ENCODE peak calls at places on chromosomes 16 and 17, in four cellular contexts. One of them, this sample, is unnamed.

GRCh38 chr17:7308625-7309433 is 1.4 kb downstream of the EIF5A start:
- DNase-seq in ovary: peak; percentile 64
- DNase-seq in D721Med: no peak
- DNase-seq in astrocyte of the cerebellum: peak; percentile 68
- DNase-seq in this sample: no peak

GRCh38 chr17:14808425-14808824 is 456.7 kb downstream of the PMP22 start:
- DNase-seq in ovary: no peak
- DNase-seq in D721Med: no peak
- DNase-seq in astrocyte of the cerebellum: no peak
- DNase-seq in this sample: no peak

GRCh38 chr17:68861602-68862001 is 93.6 kb downstream of the ABCA8 start:
- DNase-seq in ovary: no peak
- DNase-seq in D721Med: no peak
- DNase-seq in astrocyte of the cerebellum: no peak
- DNase-seq in this sample: no peak

GRCh38 chr17:6940186-6940649 is 55.6 kb upstream of the ALOX12 start:
- DNase-seq in ovary: no peak
- DNase-seq in D721Med: no peak
- DNase-seq in astrocyte of the cerebellum: no peak
- DNase-seq in this sample: no peak

GRCh38 chr17:41769346-41769862 is 17.1 kb downstream of the JUP start:
- DNase-seq in ovary: no peak
- DNase-seq in D721Med: no peak
- DNase-seq in astrocyte of the cerebellum: no peak
- DNase-seq in this sample: no peak

GRCh38 chr17:41492351-41492750 is 2.6 kb upstream of the KRT36 start:
- DNase-seq in ovary: no peak
- DNase-seq in D721Med: no peak
- DNase-seq in astrocyte of the cerebellum: no peak
- DNase-seq in this sample: no peak

GRCh38 chr17:68437979-68438877 is 19.1 kb downstream of the WIPI1 start:
- DNase-seq in ovary: no peak
- DNase-seq in D721Med: no peak
- DNase-seq in astrocyte of the cerebellum: no peak
- DNase-seq in this sample: no peak

GRCh38 chr17:36014946-36015345 is 2.8 kb downstream of the CCL23 start:
- DNase-seq in ovary: no peak
- DNase-seq in D721Med: no peak
- DNase-seq in astrocyte of the cerebellum: no peak
- DNase-seq in this sample: no peak

DNA sequence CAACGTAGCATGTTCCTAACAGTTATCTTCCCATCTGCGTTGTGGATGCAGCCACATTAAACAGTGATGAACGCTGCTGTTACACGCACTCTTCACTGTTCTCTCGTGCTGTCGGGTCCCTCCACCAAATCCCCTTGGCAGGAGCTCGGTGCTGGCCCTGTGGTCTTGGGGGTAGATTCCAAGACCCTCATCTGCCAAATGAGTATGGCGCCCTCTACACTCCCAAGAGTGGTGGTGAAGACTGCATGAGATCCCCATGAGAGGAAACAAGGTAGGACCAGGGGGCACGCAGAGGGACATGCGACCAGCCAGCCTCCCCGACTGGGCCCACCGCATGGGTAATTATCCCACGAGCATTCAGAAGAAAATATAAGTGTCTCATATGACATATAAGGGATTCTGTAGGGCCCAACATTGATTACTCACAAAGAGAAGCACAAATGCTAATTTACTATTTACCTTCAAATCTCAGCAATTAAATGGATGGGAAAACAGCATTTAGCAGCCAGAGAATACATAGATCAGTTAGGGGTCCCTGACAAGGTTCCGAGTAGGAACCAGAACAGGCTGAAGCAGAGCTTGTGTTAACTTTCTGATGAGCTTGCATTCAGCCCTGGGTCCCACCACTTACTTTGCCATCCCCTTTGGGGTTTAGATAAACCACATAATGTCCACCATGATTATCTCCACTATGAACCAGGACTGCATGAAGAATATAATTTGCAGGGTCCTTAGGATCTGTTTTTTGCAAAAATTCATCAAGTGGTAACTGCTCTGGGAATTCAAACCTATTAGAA is 23.8 kb downstream of the LITAFD start:
- DNase-seq in ovary: no peak
- DNase-seq in D721Med: no peak
- DNase-seq in astrocyte of the cerebellum: no peak
- DNase-seq in this sample: no peak
- TF ChIP-seq CTCF in ovary: no peak
- TF ChIP-seq CTCF in D721Med: peak; percentile 22
- TF ChIP-seq CTCF in astrocyte of the cerebellum: peak; percentile 40
- TF ChIP-seq CTCF in this sample: peak; percentile 26

GRCh38 chr17:82679586-82680465 is 18.7 kb downstream of the RAB40B start:
- DNase-seq in ovary: no peak
- DNase-seq in D721Med: no peak
- DNase-seq in astrocyte of the cerebellum: no peak
- DNase-seq in this sample: no peak
- TF ChIP-seq CTCF in ovary: no peak
- TF ChIP-seq CTCF in D721Med: peak; percentile 6
- TF ChIP-seq CTCF in astrocyte of the cerebellum: no peak
- TF ChIP-seq CTCF in this sample: no peak

GRCh38 chr17:44007346-44008204 is 3.2 kb downstream of the NAGS start:
- DNase-seq in ovary: no peak
- DNase-seq in D721Med: no peak
- DNase-seq in astrocyte of the cerebellum: no peak
- DNase-seq in this sample: no peak

GRCh38 chr17:44005527-44005864 is 1.1 kb downstream of the NAGS start:
- DNase-seq in ovary: no peak
- DNase-seq in D721Med: no peak
- DNase-seq in astrocyte of the cerebellum: no peak
- DNase-seq in this sample: no peak

GRCh38 chr17:44005865-44006580 is 1.6 kb downstream of the NAGS start:
- DNase-seq in ovary: no peak
- DNase-seq in D721Med: no peak
- DNase-seq in astrocyte of the cerebellum: no peak
- DNase-seq in this sample: no peak

GRCh38 chr17:44008205-44008909 is 3.9 kb downstream of the NAGS start:
- DNase-seq in ovary: no peak
- DNase-seq in D721Med: no peak
- DNase-seq in astrocyte of the cerebellum: no peak
- DNase-seq in this sample: no peak

DNA sequence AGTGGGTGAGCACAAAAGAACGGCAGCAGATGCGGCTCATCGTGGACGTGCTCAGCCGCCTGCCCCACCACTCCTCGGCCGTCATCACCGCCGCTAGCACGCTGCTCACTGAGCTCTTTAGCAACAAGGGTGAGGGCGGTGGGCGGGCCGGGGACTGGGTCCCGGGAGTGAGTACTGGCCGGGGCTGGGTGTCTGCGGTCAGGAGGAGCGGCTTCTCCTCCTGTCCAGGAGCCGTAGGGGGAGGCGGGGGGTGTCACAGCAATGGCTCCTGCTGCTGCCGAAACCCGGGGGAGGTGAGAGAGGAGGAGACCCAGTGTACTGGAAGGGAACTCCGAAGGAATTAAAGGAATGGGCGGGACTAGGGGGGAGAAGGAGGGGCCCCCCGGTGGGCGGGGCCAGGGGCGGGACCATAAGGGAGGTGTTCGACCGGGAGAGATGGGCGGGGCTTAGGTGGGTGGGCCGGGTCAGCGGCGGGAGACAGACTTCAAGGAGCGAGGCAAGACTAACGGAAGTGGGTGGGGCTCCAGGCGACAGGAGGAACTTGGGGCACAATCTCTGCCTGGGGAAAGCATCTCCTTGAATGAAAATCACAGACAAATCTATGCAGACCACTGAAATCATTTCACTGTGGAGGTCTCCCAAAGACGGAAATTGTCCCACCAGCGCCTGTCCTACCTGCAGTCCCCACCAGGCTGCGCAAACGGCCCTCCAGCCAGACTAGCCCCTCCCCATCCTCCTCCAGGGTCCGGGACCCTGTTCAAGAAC is 2.3 kb downstream of the NAGS start:
- DNase-seq in ovary: peak; percentile 96
- DNase-seq in D721Med: peak; percentile 87
- DNase-seq in astrocyte of the cerebellum: peak; percentile 92
- DNase-seq in this sample: peak; percentile 88
- TF ChIP-seq CTCF in ovary: peak; percentile 51
- TF ChIP-seq CTCF in D721Med: peak; percentile 83
- TF ChIP-seq CTCF in astrocyte of the cerebellum: peak; percentile 80
- TF ChIP-seq CTCF in this sample: peak; percentile 71

GRCh38 chr17:62986549-62986948 is 20.5 kb downstream of the TANC2 start:
- DNase-seq in ovary: no peak
- DNase-seq in D721Med: no peak
- DNase-seq in astrocyte of the cerebellum: no peak
- DNase-seq in this sample: no peak

GRCh38 chr17:62981933-62982332 is 15.9 kb downstream of the TANC2 start:
- DNase-seq in ovary: no peak
- DNase-seq in D721Med: no peak
- DNase-seq in astrocyte of the cerebellum: no peak
- DNase-seq in this sample: no peak

GRCh38 chr17:62984801-62985200 is 18.8 kb downstream of the TANC2 start:
- DNase-seq in ovary: no peak
- DNase-seq in D721Med: no peak
- DNase-seq in astrocyte of the cerebellum: no peak
- DNase-seq in this sample: no peak

GRCh38 chr17:62987136-62987535 is 21.1 kb downstream of the TANC2 start:
- DNase-seq in ovary: no peak
- DNase-seq in D721Med: no peak
- DNase-seq in astrocyte of the cerebellum: no peak
- DNase-seq in this sample: no peak
- TF ChIP-seq CTCF in ovary: no peak
- TF ChIP-seq CTCF in D721Med: no peak
- TF ChIP-seq CTCF in astrocyte of the cerebellum: peak; percentile 24
- TF ChIP-seq CTCF in this sample: peak; percentile 11

DNA sequence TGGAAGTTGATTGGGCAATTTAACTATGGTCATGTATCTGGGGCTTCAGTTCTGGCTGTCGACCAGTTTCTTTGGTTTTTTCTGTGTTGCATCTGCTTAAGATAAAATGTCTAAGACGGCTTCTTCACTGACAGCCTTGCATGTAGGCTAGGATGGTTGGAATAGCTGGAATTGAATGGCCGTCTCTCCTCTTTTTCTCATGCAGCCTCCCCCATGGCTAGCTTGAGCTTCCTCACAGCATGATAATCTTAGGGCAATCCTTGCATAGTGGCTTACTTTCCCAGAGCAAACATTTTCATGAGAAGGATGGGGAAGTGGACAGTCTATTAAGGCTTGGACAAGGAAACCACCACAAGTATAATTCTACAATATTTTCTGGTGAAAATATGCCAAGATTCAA is 433.8 kb downstream of the KIF2B start:
- DNase-seq in ovary: no peak
- DNase-seq in D721Med: no peak
- DNase-seq in astrocyte of the cerebellum: no peak
- DNase-seq in this sample: no peak
- TF ChIP-seq CTCF in ovary: no peak
- TF ChIP-seq CTCF in D721Med: no peak
- TF ChIP-seq CTCF in astrocyte of the cerebellum: no peak
- TF ChIP-seq CTCF in this sample: no peak

GRCh38 chr17:78840780-78841611 is at the start of gene USP36:
- DNase-seq in ovary: peak; percentile 100
- DNase-seq in D721Med: peak; percentile 91
- DNase-seq in astrocyte of the cerebellum: peak; percentile 98
- DNase-seq in this sample: peak; percentile 98
- TF ChIP-seq CTCF in ovary: peak; percentile 34
- TF ChIP-seq CTCF in D721Med: no peak
- TF ChIP-seq CTCF in astrocyte of the cerebellum: no peak
- TF ChIP-seq CTCF in this sample: no peak

GRCh38 chr17:50426814-50427787 is 1.1 kb downstream of the ACSF2 start:
- DNase-seq in ovary: peak; percentile 26
- DNase-seq in D721Med: no peak
- DNase-seq in astrocyte of the cerebellum: no peak
- DNase-seq in this sample: no peak
- TF ChIP-seq CTCF in ovary: no peak
- TF ChIP-seq CTCF in D721Med: peak; percentile 12
- TF ChIP-seq CTCF in astrocyte of the cerebellum: no peak
- TF ChIP-seq CTCF in this sample: peak; percentile 16

GRCh38 chr17:30823425-30823824 is 1.1 kb downstream of the CRLF3 start:
- DNase-seq in ovary: no peak
- DNase-seq in D721Med: no peak
- DNase-seq in astrocyte of the cerebellum: no peak
- DNase-seq in this sample: no peak

GRCh38 chr17:30821751-30822723 is 2.5 kb downstream of the CRLF3 start:
- DNase-seq in ovary: no peak
- DNase-seq in D721Med: no peak
- DNase-seq in astrocyte of the cerebellum: no peak
- DNase-seq in this sample: no peak

GRCh38 chr17:30827082-30827481 is 2.6 kb upstream of the CRLF3 start:
- DNase-seq in ovary: no peak
- DNase-seq in D721Med: no peak
- DNase-seq in astrocyte of the cerebellum: no peak
- DNase-seq in this sample: no peak

GRCh38 chr17:30824002-30824355 is 513 bp downstream of the CRLF3 start:
- DNase-seq in ovary: peak; percentile 36
- DNase-seq in D721Med: no peak
- DNase-seq in astrocyte of the cerebellum: no peak
- DNase-seq in this sample: no peak

DNA sequence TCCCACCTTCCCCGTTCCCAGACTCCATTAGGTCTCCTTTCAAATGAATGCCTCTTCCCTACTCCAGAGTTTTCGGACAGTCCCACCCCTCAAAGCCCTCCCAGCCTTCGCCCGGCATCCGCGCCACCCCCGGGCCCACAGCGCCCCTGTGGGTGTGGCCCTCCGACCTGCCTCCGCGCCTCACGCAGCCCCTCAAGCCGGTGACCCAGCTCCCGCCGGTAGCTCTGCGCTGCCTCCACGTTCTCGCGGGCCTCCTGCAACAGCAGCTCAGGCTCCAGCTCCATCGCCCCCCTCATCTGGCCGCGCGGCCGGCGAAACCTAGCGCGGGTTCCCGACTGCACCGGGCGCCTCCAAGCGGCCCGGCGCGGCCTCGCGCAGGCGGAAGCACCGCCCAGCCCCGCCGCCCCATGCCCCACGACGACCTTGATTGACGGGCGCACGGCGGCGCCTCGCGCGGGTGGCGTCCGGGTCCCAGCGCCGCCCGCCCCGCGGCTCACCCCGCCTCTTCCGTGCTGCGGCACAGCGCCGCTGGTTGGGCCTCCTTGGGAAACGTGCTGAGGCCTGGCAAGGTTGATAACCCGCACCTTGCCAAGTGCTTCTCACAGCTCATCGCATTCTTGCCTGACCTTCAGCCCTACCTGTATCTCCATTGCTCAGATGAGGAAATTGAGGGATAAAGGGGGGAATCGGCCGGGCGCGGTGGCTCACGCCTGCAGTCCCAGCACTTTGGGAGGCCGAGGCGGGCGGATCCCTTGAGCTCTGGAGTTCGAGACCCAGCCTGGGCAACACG is at the start of gene CRLF3:
- DNase-seq in ovary: peak; percentile 86
- DNase-seq in D721Med: peak; percentile 91
- DNase-seq in astrocyte of the cerebellum: peak; percentile 76
- DNase-seq in this sample: peak; percentile 66
- TF ChIP-seq CTCF in ovary: peak; percentile 60
- TF ChIP-seq CTCF in D721Med: peak; percentile 28
- TF ChIP-seq CTCF in astrocyte of the cerebellum: peak; percentile 49
- TF ChIP-seq CTCF in this sample: peak; percentile 31

This sample was measured in AG09319.